ENCODE peak calls at places on chromosome 6, in eight cellular contexts. F is heart left ventricle; H is ascending aorta; V is effector memory CD4-positive, alpha-beta T cell; T is BJ; Y is CD4-positive, alpha-beta memory T cell; A is HL-60; W is lung. Z is an unnamed sample.
A peak's percentile ranks its signal among the peaks of the same experiment; 100 is the strongest.

GRCh38 chr6:144325232-144325631 is 40.1 kb downstream of the UTRN start:
- DNase-seq in F (no peak), H (no peak), V (no peak), T (no peak), Y (no peak), A (no peak), W (no peak), Z (no peak)

GRCh38 chr6:83417880-83418663 is 12.8 kb downstream of the ME1 start:
- DNase-seq in F (no peak), H (no peak), V (no peak), T (no peak), Y (no peak), A (peak; percentile 35), W (no peak), Z (peak; percentile 34)

GRCh38 chr6:49634080-49634810 is 2.4 kb downstream of the RHAG start:
- DNase-seq in F (no peak), H (no peak), V (no peak), T (no peak), Y (no peak), A (no peak), W (no peak), Z (no peak)

GRCh38 chr6:71509142-71509541 is 220.5 kb downstream of the OGFRL1 start:
- DNase-seq in F (no peak), H (no peak), V (no peak), T (no peak), Y (no peak), A (no peak), W (no peak), Z (no peak)

GRCh38 chr6:133888931-133889556 is at the start of gene TCF21:
- DNase-seq in F (peak; percentile 67), H (no peak), V (no peak), T (no peak), Y (no peak), A (no peak), W (no peak), Z (no peak)

GRCh38 chr6:148451690-148452089 is 109.1 kb downstream of the SASH1 start:
- DNase-seq in F (no peak), H (no peak), V (peak; percentile 16), T (no peak), Y (peak; percentile 47), A (no peak), W (no peak), Z (peak; percentile 15)

GRCh38 chr6:12001004-12001705 is 11.0 kb upstream of the HIVEP1 start:
- DNase-seq in F (no peak), H (no peak), V (no peak), T (no peak), Y (no peak), A (no peak), W (no peak), Z (no peak)

GRCh38 chr6:4812068-4812467 is 35.9 kb downstream of the CDYL start:
- DNase-seq in F (no peak), H (no peak), V (no peak), T (no peak), Y (no peak), A (peak; percentile 53), W (no peak), Z (no peak)

GRCh38 chr6:132797975-132798819 is at the start of gene SLC18B1:
- DNase-seq in F (peak; percentile 38), H (peak; percentile 71), V (peak; percentile 13), T (no peak), Y (peak; percentile 73), A (no peak), W (peak; percentile 50), Z (no peak)

GRCh38 chr6:96939019-96939805 is 14.7 kb downstream of the KLHL32 start:
- DNase-seq in F (no peak), H (no peak), V (no peak), T (no peak), Y (no peak), A (no peak), W (no peak), Z (no peak)

GRCh38 chr6:162184465-162184864 is 543.1 kb downstream of the PRKN start:
- DNase-seq in F (no peak), H (no peak), V (no peak), T (no peak), Y (no peak), A (peak; percentile 86), W (no peak), Z (no peak)

GRCh38 chr6:70538364-70538763 is 28.4 kb upstream of the SDHAF4 start:
- DNase-seq in F (no peak), H (no peak), V (no peak), T (no peak), Y (no peak), A (no peak), W (no peak), Z (no peak)

GRCh38 chr6:37525460-37526357 is 26.0 kb upstream of the CCDC167 start:
- DNase-seq in F (no peak), H (no peak), V (no peak), T (no peak), Y (no peak), A (no peak), W (no peak), Z (no peak)

GRCh38 chr6:37532122-37532521 is 32.4 kb upstream of the CCDC167 start:
- DNase-seq in F (no peak), H (no peak), V (no peak), T (no peak), Y (no peak), A (no peak), W (no peak), Z (no peak)

GRCh38 chr6:37531026-37531425 is 31.3 kb upstream of the CCDC167 start:
- DNase-seq in F (no peak), H (no peak), V (no peak), T (no peak), Y (no peak), A (no peak), W (no peak), Z (no peak)

GRCh38 chr6:37524919-37525318 is 25.2 kb upstream of the CCDC167 start:
- DNase-seq in F (no peak), H (no peak), V (no peak), T (no peak), Y (no peak), A (no peak), W (no peak), Z (no peak)

GRCh38 chr6:37530294-37530693 is 30.6 kb upstream of the CCDC167 start:
- DNase-seq in F (no peak), H (no peak), V (no peak), T (no peak), Y (no peak), A (no peak), W (no peak), Z (no peak)
- H3K4me3 ChIP-seq in F (no peak overlapping the region), H (no peak overlapping the region), V (no peak overlapping the region), T (no peak overlapping the region), Y (no peak overlapping the region), A (no peak overlapping the region), W (no peak overlapping the region), Z (no peak overlapping the region)

GRCh38 chr6:34383651-34384304 is 8.7 kb downstream of the NUDT3 start:
- DNase-seq in F (no peak), H (no peak), V (no peak), T (no peak), Y (no peak), A (no peak), W (no peak), Z (no peak)
- H3K4me3 ChIP-seq in F (no peak overlapping the region), H (no peak overlapping the region), V (no peak overlapping the region), T (no peak overlapping the region), Y (no peak overlapping the region), A (no peak overlapping the region), W (no peak overlapping the region), Z (no peak overlapping the region)

DNA sequence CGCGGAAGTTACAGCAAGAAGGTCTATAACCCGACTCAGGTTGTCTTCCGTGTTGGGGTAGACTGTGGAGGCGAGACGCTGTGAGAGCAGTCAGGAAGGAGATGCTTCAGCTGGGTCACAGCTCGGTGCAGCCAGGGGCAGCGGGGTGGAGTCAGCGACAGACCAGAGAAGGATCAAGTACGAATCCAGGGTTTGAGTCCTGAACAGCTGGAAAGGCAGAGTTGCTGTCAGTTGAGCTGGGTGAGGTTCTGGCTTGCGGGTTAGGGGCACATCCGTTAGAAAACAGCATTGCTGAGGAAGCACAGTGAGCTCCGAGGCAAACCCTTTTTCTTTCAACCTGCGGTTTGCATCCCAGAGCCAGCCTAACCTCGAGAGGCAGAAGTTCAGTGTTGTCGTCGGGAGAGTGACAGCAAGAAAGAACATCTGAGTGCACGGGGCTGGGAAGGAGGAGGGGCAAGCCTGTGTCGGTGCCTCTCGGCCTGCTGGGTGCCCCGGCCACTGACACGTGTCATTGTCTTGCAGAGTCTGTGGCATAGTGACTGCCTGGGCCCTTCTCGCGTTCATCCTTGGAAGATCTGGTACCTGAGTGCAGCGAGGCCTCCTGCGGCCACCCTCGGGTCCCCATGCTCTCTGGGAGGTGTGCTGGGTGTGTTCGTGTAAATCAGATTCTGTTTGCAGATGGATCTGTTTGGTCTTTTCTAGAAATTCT is 20.0 kb downstream of the PNLDC1 start:
- DNase-seq in F (no peak), H (no peak), V (no peak), T (no peak), Y (no peak), A (peak; percentile 97), W (no peak), Z (peak; percentile 99)
- H3K4me3 ChIP-seq in F (no peak overlapping the region), H (no peak overlapping the region), V (peak overlapping the region; percentile 37), T (no peak overlapping the region), Y (peak overlapping the region; percentile 17), A (peak overlapping the region; percentile 20), W (no peak overlapping the region), Z (peak overlapping the region; percentile 52)

DNA sequence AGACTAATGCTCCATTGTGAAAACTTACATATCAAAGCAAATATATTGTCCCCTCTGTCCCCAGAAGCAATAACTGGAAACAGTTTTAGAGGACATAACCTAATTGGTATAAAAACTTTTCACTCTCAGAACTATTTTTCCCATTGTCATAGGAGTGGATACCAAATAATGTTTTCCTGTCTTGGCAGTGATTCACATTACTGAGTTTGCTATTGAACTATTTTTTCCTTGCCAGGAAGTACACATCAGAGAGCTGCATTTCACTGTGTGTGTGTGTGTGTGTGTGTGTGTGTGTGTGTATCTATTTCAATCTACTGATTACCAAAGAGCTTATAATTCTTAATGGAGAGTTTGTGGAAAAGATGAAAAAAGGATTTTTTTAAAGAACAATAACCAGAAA is 45.4 kb downstream of the AKAP12 start:
- DNase-seq in F (no peak), H (no peak), V (no peak), T (no peak), Y (no peak), A (no peak), W (no peak), Z (no peak)
- H3K4me3 ChIP-seq in F (no peak overlapping the region), H (no peak overlapping the region), V (no peak overlapping the region), T (no peak overlapping the region), Y (no peak overlapping the region), A (no peak overlapping the region), W (no peak overlapping the region), Z (no peak overlapping the region)

GRCh38 chr6:136038531-136038930 is 187.0 kb downstream of the PDE7B start:
- DNase-seq in F (no peak), H (no peak), V (no peak), T (no peak), Y (no peak), A (no peak), W (no peak), Z (no peak)
- H3K4me3 ChIP-seq in F (peak overlapping the region; percentile 63), H (no peak overlapping the region), V (no peak overlapping the region), T (peak overlapping the region; percentile 29), Y (no peak overlapping the region), A (no peak overlapping the region), W (peak overlapping the region; percentile 16), Z (no peak overlapping the region)

GRCh38 chr6:26270121-26270861 is 94.7 kb upstream of the BTN3A2 start:
- DNase-seq in F (no peak), H (no peak), V (no peak), T (no peak), Y (no peak), A (no peak), W (no peak), Z (peak; percentile 75)
- H3K4me3 ChIP-seq in F (no peak overlapping the region), H (no peak overlapping the region), V (peak overlapping the region; percentile 64), T (peak overlapping the region; percentile 53), Y (peak overlapping the region; percentile 65), A (no peak overlapping the region), W (no peak overlapping the region), Z (peak overlapping the region; percentile 68)

GRCh38 chr6:138572200-138572875 is 73.0 kb upstream of the NHSL1 start:
- DNase-seq in F (peak; percentile 72), H (peak; percentile 78), V (no peak), T (peak; percentile 31), Y (no peak), A (no peak), W (peak; percentile 84), Z (no peak)
- H3K4me3 ChIP-seq in F (peak overlapping the region; percentile 53), H (peak overlapping the region; percentile 36), V (no peak overlapping the region), T (peak overlapping the region; percentile 44), Y (no peak overlapping the region), A (no peak overlapping the region), W (peak overlapping the region; percentile 31), Z (no peak overlapping the region)